ENCODE peak calls at places on chromosomes 7 and 10, in seven cellular contexts. G is A673; J is A549; H is IMR-90; P is CD8-positive, alpha-beta T cell; L is heart right ventricle; X is pancreas. I is an unnamed sample. For H3K4me1, the result is how much of the 10 kb centered on the place peaks cover.

GRCh38 chr10:28532223-28532508 is 752 bp upstream of the WAC start:
- DNase-seq in G (peak), J (no peak), H (no peak), P (peak), L (no peak), X (no peak), I (no peak)

GRCh38 chr7:89170628-89171027 is 375.1 kb upstream of the TEX47 start:
- DNase-seq in G (no peak), J (no peak), H (no peak), P (no peak), L (no peak), X (no peak), I (no peak)

GRCh38 chr10:71575934-71576801 is 143.4 kb downstream of the C10orf105 start:
- DNase-seq in G (no peak), J (no peak), H (no peak), P (no peak), L (no peak), X (no peak), I (no peak)

GRCh38 chr7:39616138-39616537 is 7.2 kb upstream of the RALA start:
- DNase-seq in G (no peak), J (no peak), H (peak), P (no peak), L (no peak), X (no peak), I (no peak)

GRCh38 chr10:121843379-121843778 is 84.5 kb downstream of the ATE1 start:
- DNase-seq in G (no peak), J (no peak), H (no peak), P (no peak), L (no peak), X (no peak), I (no peak)

GRCh38 chr10:5196613-5197234 is at the start of gene AKR1C4:
- DNase-seq in G (no peak), J (peak), H (no peak), P (no peak), L (no peak), X (no peak), I (no peak)

GRCh38 chr7:29988391-29989256 is 977 bp downstream of the SCRN1 start:
- DNase-seq in G (peak), J (peak), H (peak), P (no peak), L (peak), X (peak), I (peak)

GRCh38 chr10:85720931-85721330 is 645.7 kb downstream of the GRID1 start:
- DNase-seq in G (no peak), J (no peak), H (no peak), P (no peak), L (no peak), X (no peak), I (no peak)

GRCh38 chr10:119135517-119135890 is 30.0 kb downstream of the SFXN4 start:
- DNase-seq in G (peak), J (no peak), H (peak), P (no peak), L (no peak), X (no peak), I (no peak)

GRCh38 chr10:6363516-6363915 is 160.8 kb downstream of the PFKFB3 start:
- DNase-seq in G (no peak), J (no peak), H (no peak), P (no peak), L (no peak), X (no peak), I (no peak)

GRCh38 chr10:44293842-44294241 is 91.1 kb downstream of the CXCL12 start:
- DNase-seq in G (no peak), J (no peak), H (peak), P (no peak), L (no peak), X (no peak), I (peak)

GRCh38 chr10:73079779-73080178 is 16.9 kb downstream of the P4HA1 start:
- DNase-seq in G (no peak), J (no peak), H (no peak), P (no peak), L (no peak), X (no peak), I (no peak)

GRCh38 chr10:12717981-12718707 is 283.4 kb downstream of the CCDC3 start:
- DNase-seq in G (no peak), J (no peak), H (peak), P (no peak), L (no peak), X (no peak), I (no peak)

GRCh38 chr7:8185907-8186306 is 76.1 kb downstream of the ICA1 start:
- DNase-seq in G (no peak), J (no peak), H (no peak), P (no peak), L (no peak), X (no peak), I (no peak)

GRCh38 chr7:64997927-64998391 is 7.1 kb upstream of the ZNF117 start:
- DNase-seq in G (no peak), J (no peak), H (peak), P (no peak), L (no peak), X (peak), I (no peak)

GRCh38 chr10:86337121-86337601 is 29.4 kb downstream of the GRID1 start:
- DNase-seq in G (no peak), J (no peak), H (no peak), P (no peak), L (no peak), X (no peak), I (no peak)

GRCh38 chr7:132592238-132592946 is 16.1 kb upstream of the PLXNA4 start:
- DNase-seq in G (no peak), J (no peak), H (no peak), P (no peak), L (no peak), X (no peak), I (no peak)

GRCh38 chr7:99311702-99312101 is 14.0 kb upstream of the ARPC1A start:
- DNase-seq in G (no peak), J (no peak), H (no peak), P (no peak), L (no peak), X (no peak), I (no peak)

GRCh38 chr10:1563028-1563427 is 174.3 kb downstream of the ADARB2 start:
- DNase-seq in G (no peak), J (no peak), H (no peak), P (no peak), L (no peak), X (no peak), I (no peak)

GRCh38 chr7:101884671-101885596 is 67.5 kb downstream of the CUX1 start:
- DNase-seq in G (no peak), J (no peak), H (no peak), P (no peak), L (no peak), X (no peak), I (no peak)

GRCh38 chr7:64541438-64542359 is 21.2 kb downstream of the ZNF680 start:
- DNase-seq in G (no peak), J (no peak), H (peak), P (no peak), L (no peak), X (no peak), I (no peak)

GRCh38 chr7:134174797-134175261 is 47.7 kb downstream of the LRGUK start:
- DNase-seq in G (peak), J (peak), H (peak), P (no peak), L (no peak), X (no peak), I (peak)

GRCh38 chr7:50359995-50360925 is 55.7 kb downstream of the IKZF1 start:
- DNase-seq in G (no peak), J (no peak), H (no peak), P (peak), L (no peak), X (no peak), I (peak)

GRCh38 chr10:125448596-125448995 is 234.4 kb downstream of the TEX36 start:
- DNase-seq in G (peak), J (peak), H (peak), P (no peak), L (no peak), X (peak), I (no peak)

DNA sequence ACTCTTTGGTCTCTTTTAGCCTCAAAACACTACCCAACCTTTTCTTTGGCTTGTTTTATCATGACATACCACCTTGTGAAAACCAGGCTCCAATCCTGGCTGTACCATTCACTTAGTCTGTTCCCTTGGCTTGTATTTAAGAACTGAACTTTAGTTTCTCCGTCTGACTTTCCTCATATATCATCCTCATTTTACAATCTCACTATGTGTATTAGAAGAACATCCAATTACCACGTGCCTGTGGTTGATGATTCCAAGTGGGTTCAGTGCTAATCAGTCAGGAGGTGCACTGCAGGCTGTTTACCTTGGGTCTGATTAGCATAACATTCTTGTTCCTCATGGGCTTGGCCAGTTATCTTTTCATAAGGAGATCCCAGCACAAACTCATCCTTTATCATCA is 144.8 kb upstream of the KLF14 start:
- DNase-seq in G (no peak), J (no peak), H (peak), P (no peak), L (no peak), X (no peak), I (no peak)
- H3K4me1 ChIP-seq in G (half or more), J (half or more), H (under half), P (under half), L (under half), X (under half), I (under half)

GRCh38 chr10:113080621-113081229 is 130.7 kb downstream of the TCF7L2 start:
- DNase-seq in G (no peak), J (no peak), H (no peak), P (no peak), L (no peak), X (no peak), I (no peak)
- TF ChIP-seq CTCF in G (peak), J (peak), H (peak), P (no peak), L (no peak), X (no peak), I (no peak)

DNA sequence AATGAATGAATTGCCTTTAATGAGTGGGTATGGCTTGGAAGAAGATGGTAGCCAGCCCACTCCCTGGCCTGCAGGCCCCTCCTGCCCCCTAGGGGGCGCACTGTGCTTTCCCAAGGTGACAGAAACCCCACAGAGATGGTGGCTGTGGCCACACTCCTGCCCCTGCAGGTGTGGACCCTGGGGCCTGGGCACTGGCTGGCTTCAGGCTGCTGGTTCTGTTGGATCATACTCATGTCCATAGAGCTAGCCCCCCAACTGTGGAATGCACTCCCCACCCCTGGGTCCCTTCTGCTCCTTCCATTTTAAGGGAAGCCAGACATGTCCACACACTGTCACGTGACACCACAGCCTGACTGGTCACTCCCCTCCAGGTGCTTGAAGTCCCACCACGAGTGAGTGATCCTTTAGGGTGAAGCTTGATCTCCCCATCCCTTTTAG is 44.8 kb downstream of the ZCCHC24 start:
- DNase-seq in G (peak), J (peak), H (no peak), P (no peak), L (peak), X (no peak), I (no peak)
- H3K4me1 ChIP-seq in G (under half), J (under half), H (half or more), P (under half), L (under half), X (under half), I (under half)

GRCh38 chr10:124073642-124074377 is 19.6 kb downstream of the CHST15 start:
- DNase-seq in G (no peak), J (no peak), H (no peak), P (no peak), L (no peak), X (no peak), I (no peak)

GRCh38 chr10:124074471-124075109 is 18.8 kb downstream of the CHST15 start:
- DNase-seq in G (no peak), J (no peak), H (no peak), P (no peak), L (peak), X (no peak), I (peak)

GRCh38 chr10:124076334-124076733 is 17.1 kb downstream of the CHST15 start:
- DNase-seq in G (no peak), J (no peak), H (no peak), P (no peak), L (no peak), X (no peak), I (no peak)

GRCh38 chr10:124077216-124077615 is 16.2 kb downstream of the CHST15 start:
- DNase-seq in G (peak), J (no peak), H (no peak), P (no peak), L (no peak), X (no peak), I (no peak)

GRCh38 chr10:124075116-124075955 is 18.1 kb downstream of the CHST15 start:
- DNase-seq in G (no peak), J (no peak), H (no peak), P (no peak), L (no peak), X (no peak), I (no peak)
- TF ChIP-seq CTCF in G (no peak), J (no peak), H (no peak), P (no peak), L (no peak), X (no peak), I (no peak)

DNA sequence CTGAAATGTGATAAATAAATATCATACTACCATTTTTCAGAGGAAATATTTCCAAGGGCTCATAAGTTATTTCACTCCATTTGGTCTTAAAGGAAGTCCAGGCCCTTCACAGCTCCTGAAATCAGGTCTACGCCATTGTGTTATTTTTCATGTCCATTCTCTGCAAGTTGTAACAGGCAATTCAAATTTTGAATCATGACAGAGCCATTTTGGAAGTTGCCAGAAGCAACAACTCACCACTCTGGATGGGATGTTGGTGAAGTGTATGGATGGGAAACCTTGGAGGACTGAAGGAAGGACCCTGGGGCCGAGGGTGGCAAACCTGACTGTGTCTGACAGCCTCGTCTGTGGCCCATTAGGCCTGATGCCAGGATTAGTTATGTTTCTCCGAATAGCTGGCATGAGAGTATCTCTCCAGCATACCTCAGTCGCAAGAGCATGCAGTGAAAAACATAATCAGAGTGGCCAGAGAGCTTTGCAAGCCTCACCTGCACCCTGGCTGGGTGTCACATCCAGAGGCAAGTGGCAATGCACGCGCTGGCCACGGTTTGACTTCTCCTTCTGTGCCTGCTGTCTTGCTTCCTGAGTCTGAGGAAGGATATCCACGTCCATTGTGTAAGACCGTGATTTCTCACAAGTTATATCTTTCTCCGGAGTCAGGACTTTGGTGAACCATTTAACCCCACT is 87.1 kb downstream of the NRP1 start:
- DNase-seq in G (no peak), J (no peak), H (no peak), P (no peak), L (no peak), X (no peak), I (no peak)
- H3K4me1 ChIP-seq in G (under half), J (half or more), H (under half), P (under half), L (half or more), X (under half), I (under half)

DNA sequence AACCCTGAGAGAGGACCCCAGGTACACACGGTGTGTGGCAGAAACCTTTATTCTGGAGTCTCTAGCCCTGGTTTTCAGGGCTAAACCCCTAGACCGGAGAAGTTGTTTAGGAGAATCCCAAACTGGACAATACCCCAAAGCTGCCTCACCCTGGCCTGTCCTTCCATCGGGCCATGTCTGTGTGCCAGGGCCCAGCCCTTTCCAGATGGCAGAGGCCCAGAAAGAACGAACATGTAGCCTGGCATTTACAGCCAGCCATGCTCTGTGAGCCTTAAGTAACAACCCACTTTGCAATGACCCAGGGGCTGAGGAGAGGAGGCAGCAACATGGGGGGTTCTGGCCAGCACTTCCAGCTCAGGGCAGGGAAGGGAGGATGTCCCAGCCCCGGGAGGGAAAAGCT is 142.1 kb downstream of the NEURL1 start:
- DNase-seq in G (no peak), J (no peak), H (no peak), P (no peak), L (peak), X (no peak), I (no peak)
- TF ChIP-seq CTCF in G (no peak), J (no peak), H (no peak), P (no peak), L (no peak), X (no peak), I (no peak)

GRCh38 chr10:113021268-113022028 is 71.4 kb downstream of the TCF7L2 start:
- DNase-seq in G (no peak), J (no peak), H (no peak), P (no peak), L (no peak), X (no peak), I (no peak)

GRCh38 chr10:113022265-113022664 is 72.2 kb downstream of the TCF7L2 start:
- DNase-seq in G (peak), J (no peak), H (no peak), P (no peak), L (no peak), X (no peak), I (no peak)

GRCh38 chr10:113024930-113025329 is 74.9 kb downstream of the TCF7L2 start:
- DNase-seq in G (no peak), J (no peak), H (no peak), P (no peak), L (no peak), X (no peak), I (no peak)

GRCh38 chr10:113020838-113021237 is 70.8 kb downstream of the TCF7L2 start:
- DNase-seq in G (peak), J (no peak), H (no peak), P (no peak), L (no peak), X (peak), I (no peak)

GRCh38 chr10:113023017-113023416 is 73.0 kb downstream of the TCF7L2 start:
- DNase-seq in G (no peak), J (no peak), H (no peak), P (no peak), L (no peak), X (no peak), I (no peak)
- H3K4me1 ChIP-seq in G (under half), J (half or more), H (under half), P (under half), L (half or more), X (under half), I (under half)

DNA sequence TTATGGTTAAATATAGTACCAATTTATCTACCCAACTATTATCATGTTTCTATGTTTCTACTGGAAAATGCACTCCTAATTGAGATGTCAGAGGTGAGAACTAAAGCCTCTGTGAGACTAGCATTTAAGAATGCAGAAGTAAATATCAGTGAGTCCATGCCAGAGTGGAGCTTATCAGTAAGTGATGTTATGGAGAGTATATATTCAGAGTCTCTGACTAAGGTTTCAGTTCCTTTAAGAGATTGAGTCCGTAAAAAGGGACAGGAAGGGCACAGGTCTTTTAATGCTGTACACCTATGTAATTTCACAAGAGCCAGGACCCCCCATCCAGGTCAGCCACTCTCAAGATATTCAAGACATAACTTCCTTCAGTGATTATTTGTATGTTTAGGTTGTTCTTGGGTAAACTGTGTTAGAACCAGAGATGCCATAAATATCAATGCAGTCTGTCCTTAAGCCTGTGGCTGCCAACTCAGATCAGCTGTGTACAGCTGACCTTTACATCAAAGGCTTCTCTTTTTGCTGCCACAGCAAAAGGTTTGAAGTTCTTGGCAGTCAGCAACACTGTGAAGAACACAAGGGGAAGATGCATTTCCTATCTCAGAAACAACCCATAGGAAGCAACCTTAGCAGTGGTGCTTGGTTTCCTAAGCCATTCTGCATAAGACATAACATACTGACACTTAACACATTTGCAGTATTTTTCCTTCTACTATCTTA is 244.8 kb downstream of the BICC1 start:
- DNase-seq in G (no peak), J (no peak), H (no peak), P (no peak), L (no peak), X (no peak), I (no peak)
- TF ChIP-seq CTCF in G (no peak), J (no peak), H (no peak), P (no peak), L (no peak), X (no peak), I (no peak)

DNA sequence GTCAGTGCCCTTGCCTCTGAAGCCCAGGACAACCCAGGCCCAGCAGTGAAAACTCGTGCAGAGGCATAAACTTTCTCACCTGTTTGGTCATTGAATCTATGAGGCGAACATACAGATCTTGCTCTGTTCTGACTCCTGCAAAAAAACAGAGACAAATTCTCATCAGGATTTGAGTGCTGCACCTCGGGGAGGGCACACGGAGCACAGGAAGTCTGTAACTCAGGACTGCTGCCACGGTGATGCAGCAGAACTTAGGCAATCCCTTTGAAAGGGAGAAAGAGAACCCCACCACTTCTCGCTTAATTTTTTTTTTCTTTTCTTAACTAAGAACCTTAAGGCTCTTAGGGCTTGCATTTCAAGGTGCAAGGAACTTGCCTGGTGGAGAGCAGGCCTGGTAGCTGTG is 2.0 kb downstream of the EBF3 start:
- DNase-seq in G (no peak), J (no peak), H (no peak), P (no peak), L (no peak), X (no peak), I (peak)
- H3K4me1 ChIP-seq in G (under half), J (under half), H (under half), P (under half), L (under half), X (under half), I (under half)

I was measured in Peyer's patch.